ENCODE peak calls at places on chromosomes 11 and 22, in seven cellular contexts. I, Z, F, H, C, Y and N are unnamed samples.

GRCh38 chr22:38203090-38203810 is 1.5 kb downstream of the MAFF start:
- DNase-seq in H (peak), Z (peak), Y (peak), I (no peak), C (peak), F (no peak), N (no peak)

GRCh38 chr11:17811416-17811815 is 76.8 kb downstream of the KCNC1 start:
- DNase-seq in I (no peak), C (no peak), H (no peak), F (no peak), Y (no peak), Z (no peak), N (no peak)

GRCh38 chr11:19228956-19229355 is 11.8 kb downstream of the E2F8 start:
- DNase-seq in I (no peak), Z (no peak), Y (no peak), F (no peak), C (no peak), H (no peak), N (no peak)

GRCh38 chr22:19194751-19195536 is 16.4 kb upstream of the SLC25A1 start:
- DNase-seq in Z (no peak), C (no peak), Y (no peak), H (no peak), I (no peak), F (no peak), N (no peak)

GRCh38 chr11:58829736-58830135 is 14.8 kb downstream of the GLYATL2 start:
- DNase-seq in F (no peak), I (no peak), H (no peak), Y (no peak), C (no peak), Z (no peak), N (no peak)

GRCh38 chr22:46454910-46455269 is 82.5 kb downstream of the CELSR1 start:
- DNase-seq in C (no peak), I (peak), H (no peak), F (no peak), Z (no peak), Y (no peak), N (no peak)

GRCh38 chr11:78691215-78691614 is 116.6 kb upstream of the NARS2 start:
- DNase-seq in C (no peak), F (no peak), Z (no peak), H (no peak), I (no peak), Y (no peak), N (no peak)

GRCh38 chr11:48172818-48173609 is 43.6 kb upstream of the OR4B1 start:
- DNase-seq in C (peak), H (peak), Z (peak), F (no peak), Y (peak), I (peak), N (peak)

GRCh38 chr11:21484039-21484438 is 708.8 kb upstream of the ANO5 start:
- DNase-seq in I (no peak), F (no peak), Y (no peak), H (no peak), Z (no peak), C (no peak), N (no peak)

GRCh38 chr22:42444060-42444904 is 12.1 kb upstream of the NFAM1 start:
- DNase-seq in C (peak), F (peak), Z (peak), Y (peak), H (peak), I (peak), N (peak)

GRCh38 chr11:10387209-10388083 is 67.6 kb upstream of the AMPD3 start:
- DNase-seq in I (no peak), H (no peak), F (no peak), Z (peak), C (no peak), Y (no peak), N (no peak)

GRCh38 chr11:124274000-124274399 is 17.8 kb downstream of the OR8G5 start:
- DNase-seq in C (no peak), Y (no peak), Z (no peak), H (no peak), F (no peak), I (no peak), N (no peak)

GRCh38 chr11:2273311-2273710 is 2.9 kb upstream of the ASCL2 start:
- DNase-seq in F (no peak), I (no peak), Z (no peak), Y (no peak), C (no peak), H (no peak), N (no peak)

GRCh38 chr11:44619931-44620725 is 54.7 kb downstream of the CD82 start:
- DNase-seq in H (no peak), I (no peak), F (no peak), C (no peak), Y (no peak), Z (peak), N (no peak)

GRCh38 chr22:34243023-34243422 is 322.7 kb upstream of the LARGE1 start:
- DNase-seq in Z (no peak), C (no peak), Y (no peak), F (no peak), I (no peak), H (no peak), N (no peak)

GRCh38 chr11:85767277-85767676 is 43.7 kb downstream of the SYTL2 start:
- DNase-seq in Z (no peak), I (no peak), Y (no peak), F (no peak), C (no peak), H (no peak), N (no peak)

GRCh38 chr22:41668971-41669911 is 19.4 kb downstream of the SNU13 start:
- DNase-seq in Y (no peak), C (no peak), F (no peak), H (no peak), Z (no peak), I (no peak), N (no peak)

GRCh38 chr22:17268501-17269223 is 49.4 kb upstream of the ADA2 start:
- DNase-seq in H (peak), F (no peak), C (no peak), I (no peak), Z (no peak), Y (no peak), N (peak)

GRCh38 chr22:44670220-44670983 is 31.6 kb upstream of the PRR5 start:
- DNase-seq in Y (no peak), F (no peak), H (no peak), Z (no peak), C (no peak), I (no peak), N (no peak)

GRCh38 chr11:15705886-15706285 is 591.2 kb downstream of the INSC start:
- DNase-seq in F (no peak), Z (no peak), I (no peak), H (no peak), C (no peak), Y (no peak), N (no peak)

GRCh38 chr11:117839234-117839882 is 14.8 kb upstream of the FXYD2 start:
- DNase-seq in Y (no peak), H (no peak), C (no peak), F (no peak), Z (peak), I (no peak), N (no peak)

GRCh38 chr11:19648321-19648720 is 64.3 kb upstream of the NAV2 start:
- DNase-seq in C (no peak), H (no peak), F (no peak), Z (no peak), I (no peak), Y (no peak), N (no peak)

GRCh38 chr11:102244681-102245409 is 72.4 kb upstream of the BIRC3 start:
- DNase-seq in H (no peak), C (no peak), Z (no peak), I (peak), Y (no peak), F (no peak), N (no peak)

GRCh38 chr11:57324154-57324885 is 432 bp downstream of the TNKS1BP1 start:
- DNase-seq in C (no peak), H (peak), Z (peak), Y (peak), F (no peak), I (no peak), N (no peak)

GRCh38 chr22:33529424-33530113 is 390.7 kb downstream of the LARGE1 start:
- DNase-seq in Y (no peak), C (no peak), I (no peak), Z (no peak), H (no peak), F (no peak), N (no peak)

GRCh38 chr11:64713031-64713780 is 9.8 kb downstream of the NRXN2 start:
- DNase-seq in Y (no peak), C (no peak), H (no peak), Z (no peak), I (no peak), F (no peak), N (no peak)

GRCh38 chr11:62575156-62575555 is 1.5 kb upstream of the EEF1G start:
- DNase-seq in F (no peak), H (no peak), I (no peak), Y (no peak), Z (no peak), C (no peak), N (no peak)

GRCh38 chr11:46682773-46683752 is 17.4 kb downstream of the ARHGAP1 start:
- DNase-seq in F (no peak), Y (no peak), C (no peak), H (no peak), Z (no peak), I (peak), N (no peak)
- TF ChIP-seq YY1 in F (no peak), Y (no peak), C (no peak), H (no peak), Z (no peak), I (no peak), N (no peak)

DNA sequence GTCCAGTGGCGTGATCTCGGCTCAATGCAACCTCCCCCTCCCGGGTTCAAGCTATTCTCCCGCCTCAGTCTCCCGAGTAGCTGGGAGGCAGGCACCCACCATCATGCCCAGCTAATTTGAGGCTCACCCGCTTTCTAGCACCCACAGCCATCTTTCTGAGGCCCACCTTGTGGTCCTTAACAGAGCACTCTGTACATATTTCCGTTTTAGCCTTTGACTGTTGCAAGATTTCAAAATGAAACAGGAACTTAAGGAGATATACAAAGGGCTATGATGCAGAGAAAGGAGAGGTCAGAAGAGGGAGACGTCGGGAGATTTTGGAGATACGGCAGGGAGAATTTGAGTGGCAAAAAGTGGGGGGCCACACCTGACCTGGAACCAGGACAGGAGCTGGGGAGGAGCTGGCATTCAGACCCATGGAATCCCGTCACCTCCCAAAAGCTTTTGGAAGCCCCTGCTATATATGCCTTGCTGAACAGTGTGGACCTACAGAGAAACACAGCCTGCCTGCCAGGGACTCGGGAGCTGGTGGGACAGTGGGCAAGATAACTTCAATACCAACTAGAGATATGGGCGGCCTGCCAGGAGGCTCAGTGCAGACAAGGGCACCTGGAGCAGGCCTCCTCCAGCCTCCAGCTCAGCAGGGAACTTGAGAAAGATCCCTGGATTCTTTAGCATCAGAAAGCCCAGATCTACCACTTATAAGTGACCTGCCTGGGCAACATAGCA is 8.0 kb upstream of the CLCF1 start:
- DNase-seq in C (no peak), F (no peak), H (no peak), Z (no peak), Y (no peak), I (no peak), N (no peak)
- H3K9ac ChIP-seq in C (no peak), F (peak), H (no peak), Z (no peak), Y (no peak), I (peak), N (no peak)

GRCh38 chr22:25045176-25045575 is 92.7 kb downstream of the KIAA1671 start:
- DNase-seq in F (no peak), Z (no peak), I (no peak), Y (no peak), C (no peak), H (no peak), N (no peak)
- TF ChIP-seq YY1 in F (no peak), Z (no peak), I (no peak), Y (no peak), C (no peak), H (no peak), N (no peak)

GRCh38 chr11:95335989-95336388 is 105.0 kb upstream of the SESN3 start:
- DNase-seq in C (no peak), F (no peak), I (no peak), H (no peak), Z (no peak), Y (no peak), N (no peak)

GRCh38 chr11:95337175-95337957 is 106.4 kb upstream of the SESN3 start:
- DNase-seq in C (no peak), I (no peak), Z (peak), Y (no peak), H (no peak), F (peak), N (peak)

GRCh38 chr11:95338430-95338991 is 107.5 kb upstream of the SESN3 start:
- DNase-seq in C (no peak), Y (no peak), I (no peak), Z (peak), H (no peak), F (no peak), N (peak)

GRCh38 chr11:95339554-95339953 is 108.6 kb upstream of the SESN3 start:
- DNase-seq in Y (no peak), Z (no peak), C (no peak), H (no peak), I (no peak), F (no peak), N (no peak)

DNA sequence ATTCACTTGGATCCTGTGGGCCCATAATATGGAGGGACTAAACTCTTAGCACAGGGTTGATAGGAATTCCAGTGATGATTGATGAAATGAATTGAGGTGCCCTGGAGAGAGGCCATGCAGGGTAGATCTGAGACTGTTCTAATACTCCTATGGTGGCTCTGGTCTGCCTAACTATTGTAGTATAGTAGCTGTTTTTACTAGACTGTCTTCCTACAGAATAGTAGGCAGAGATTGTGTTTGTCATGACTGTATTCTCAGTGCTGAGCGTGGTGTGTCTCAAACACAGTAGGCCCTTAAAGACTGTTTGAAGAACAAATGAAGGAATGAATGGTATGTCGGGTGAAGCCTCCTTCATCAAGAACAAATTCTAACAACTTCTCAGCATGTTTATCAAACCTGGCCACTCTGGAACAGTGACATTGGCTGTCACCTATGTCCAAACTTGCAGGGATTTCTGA is 107.0 kb upstream of the SESN3 start:
- DNase-seq in Z (no peak), I (no peak), C (no peak), Y (no peak), F (no peak), H (no peak), N (peak)
- H3K9ac ChIP-seq in Z (no peak), I (no peak), C (no peak), Y (no peak), F (no peak), H (no peak), N (peak)

GRCh38 chr22:23072035-23072910 is 2.0 kb downstream of the GNAZ start:
- DNase-seq in Y (no peak), Z (no peak), F (no peak), C (no peak), I (no peak), H (no peak), N (no peak)

GRCh38 chr22:23071163-23072034 is 1.1 kb downstream of the GNAZ start:
- DNase-seq in H (no peak), Z (no peak), F (no peak), Y (peak), I (no peak), C (no peak), N (no peak)

GRCh38 chr22:23073506-23074229 is 3.3 kb downstream of the GNAZ start:
- DNase-seq in I (no peak), C (no peak), Y (no peak), H (no peak), Z (no peak), F (no peak), N (no peak)

GRCh38 chr22:23074451-23074850 is 4.1 kb downstream of the GNAZ start:
- DNase-seq in C (no peak), H (no peak), Y (no peak), F (no peak), Z (no peak), I (no peak), N (no peak)

DNA sequence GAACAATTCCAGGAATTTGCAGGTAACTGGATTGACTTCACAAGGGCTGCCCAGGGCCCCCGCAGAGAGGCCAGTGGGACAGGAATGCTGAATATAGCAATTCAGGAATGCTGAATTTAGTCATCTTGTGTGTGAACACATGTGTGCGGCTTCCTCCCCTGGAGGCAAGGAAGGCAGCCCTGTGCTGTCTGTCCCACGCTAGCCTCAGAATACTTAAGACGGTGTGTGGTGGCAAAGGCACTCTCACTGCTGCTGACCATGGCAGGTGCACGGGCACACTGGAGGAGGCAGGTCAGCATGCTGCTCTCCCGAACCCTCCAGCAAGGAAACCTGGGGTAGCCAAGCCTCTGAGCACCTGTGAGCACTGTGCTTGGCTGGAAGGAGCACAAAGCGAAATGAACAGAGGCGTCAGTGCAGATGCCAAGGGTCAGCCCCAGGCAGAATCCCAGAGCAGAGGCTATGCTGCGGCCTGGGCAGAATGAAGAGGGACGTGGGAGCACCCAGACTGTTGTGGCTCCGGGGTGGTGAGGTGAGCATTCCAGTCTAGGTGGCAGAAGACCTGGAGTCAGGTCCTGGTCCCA is 2.7 kb downstream of the GNAZ start:
- DNase-seq in F (no peak), Y (no peak), H (no peak), Z (no peak), C (no peak), I (no peak), N (no peak)
- TF ChIP-seq YY1 in F (no peak), Y (no peak), H (no peak), Z (no peak), C (no peak), I (no peak), N (no peak)

GRCh38 chr11:77530879-77531278 is 57.0 kb upstream of the PAK1 start:
- DNase-seq in Y (peak), Z (no peak), C (no peak), H (no peak), I (no peak), F (no peak), N (no peak)
- H3K9ac ChIP-seq in Y (no peak), Z (no peak), C (no peak), H (no peak), I (no peak), F (no peak), N (no peak)

GRCh38 chr11:29296680-29297079 is 720.1 kb downstream of the KCNA4 start:
- DNase-seq in C (no peak), F (no peak), H (no peak), I (no peak), Z (no peak), Y (no peak), N (no peak)

DNA sequence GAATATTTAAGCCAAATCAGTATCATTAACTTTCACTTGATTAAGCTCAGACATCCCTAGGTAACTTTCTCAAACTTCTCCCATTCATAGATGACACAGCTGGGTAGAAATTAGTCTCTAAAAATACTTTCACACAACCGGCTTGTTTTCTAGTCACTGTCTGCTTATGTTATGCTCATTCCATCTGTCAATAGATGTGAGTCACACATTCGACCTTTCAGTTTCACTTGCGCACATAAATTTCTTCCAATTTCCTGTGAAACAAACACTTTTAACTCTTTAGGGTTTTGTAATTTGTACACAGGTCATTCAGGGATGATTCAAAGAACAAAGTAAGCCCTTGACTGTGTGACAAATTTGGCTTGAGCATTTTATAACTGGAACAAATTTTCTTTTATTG is 723.0 kb downstream of the KCNA4 start:
- DNase-seq in Z (no peak), Y (no peak), H (no peak), F (peak), C (peak), I (peak), N (no peak)
- TF ChIP-seq YY1 in Z (no peak), Y (no peak), H (no peak), F (no peak), C (no peak), I (no peak), N (no peak)

GRCh38 chr22:39316440-39317083 is 2.9 kb downstream of the RPL3 start:
- DNase-seq in H (peak), C (peak), I (peak), Y (peak), Z (peak), F (peak), N (peak)

GRCh38 chr22:39312410-39312809 is 7.0 kb downstream of the RPL3 start:
- DNase-seq in Z (no peak), Y (no peak), I (no peak), F (no peak), C (no peak), H (no peak), N (no peak)

GRCh38 chr22:39313258-39314001 is 6.0 kb downstream of the RPL3 start:
- DNase-seq in Z (no peak), Y (no peak), C (no peak), F (no peak), H (no peak), I (no peak), N (no peak)

GRCh38 chr22:39315389-39315788 is 4.0 kb downstream of the RPL3 start:
- DNase-seq in I (no peak), Y (no peak), Z (no peak), F (no peak), C (no peak), H (no peak), N (no peak)

DNA sequence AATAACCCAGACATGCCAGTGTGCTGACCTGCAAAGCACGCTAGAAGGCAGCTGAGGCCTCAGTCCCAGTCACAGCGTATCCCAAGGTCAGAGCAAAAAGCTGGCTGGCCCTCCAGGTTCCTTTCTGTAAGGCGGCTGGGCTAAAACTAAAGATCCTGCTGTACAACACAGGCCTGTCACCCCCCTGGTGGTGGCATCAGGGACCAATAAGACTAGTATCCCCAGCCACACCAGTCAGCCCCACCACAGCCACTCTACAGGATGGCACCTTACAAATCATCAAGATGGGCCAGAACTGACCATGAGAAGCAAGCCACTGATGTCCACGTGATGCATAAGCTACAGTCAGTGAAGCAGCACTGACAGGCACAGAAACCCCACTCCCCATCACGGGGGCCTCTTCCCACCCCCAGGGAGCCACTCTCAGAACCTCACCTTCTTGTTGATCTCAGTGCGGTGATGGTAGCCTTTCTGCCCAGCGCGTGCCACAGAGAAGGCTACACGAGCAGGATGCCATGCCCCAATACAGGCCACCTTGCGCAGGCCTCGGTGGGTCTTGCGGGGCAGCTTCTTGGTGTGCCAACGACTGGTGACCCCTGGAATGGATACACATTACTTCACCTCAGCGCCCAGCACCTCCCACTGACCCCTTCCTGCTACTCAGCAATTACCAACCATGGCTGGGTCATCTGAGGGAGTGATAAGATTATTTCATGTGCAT is 5.0 kb downstream of the RPL3 start:
- DNase-seq in I (no peak), Y (no peak), F (no peak), H (no peak), Z (no peak), C (no peak), N (no peak)
- H3K9ac ChIP-seq in I (peak), Y (no peak), F (no peak), H (peak), Z (no peak), C (no peak), N (peak)